ENCODE peak calls at places on chromosomes 1 and 21, in seven cellular contexts. U is heart right ventricle, F is HFF-Myc, Q is tibial artery, N is fibroblast of mammary gland, H is uterus, A is cardiac fibroblast. W is an unnamed sample.

GRCh38 chr1:78743626-78744025 is 94.0 kb downstream of the IFI44 start:
- DNase-seq in U (no peak), A (peak), F (peak), H (no peak), Q (no peak), N (peak), W (no peak)

GRCh38 chr1:229336345-229336744 is 6.5 kb downstream of the CCSAP start:
- DNase-seq in H (no peak), Q (no peak), F (no peak), A (no peak), N (no peak), U (no peak), W (no peak)

GRCh38 chr1:222948079-222948478 is 133.2 kb downstream of the DISP1 start:
- DNase-seq in A (peak), Q (no peak), F (no peak), N (peak), U (no peak), H (no peak), W (no peak)

GRCh38 chr1:91054780-91055481 is 33.1 kb upstream of the ZNF644 start:
- DNase-seq in A (no peak), H (no peak), U (no peak), F (no peak), N (no peak), Q (no peak), W (no peak)

GRCh38 chr1:108000620-108001105 is 35.7 kb upstream of the VAV3 start:
- DNase-seq in F (peak), H (peak), A (peak), U (peak), N (peak), Q (no peak), W (peak)

GRCh38 chr1:22710688-22711024 is at the start of gene EPHB2:
- DNase-seq in F (no peak), A (peak), Q (no peak), U (peak), N (peak), H (no peak), W (no peak)

GRCh38 chr1:20439282-20439681 is 46.7 kb downstream of the CAMK2N1 start:
- DNase-seq in A (peak), N (peak), Q (no peak), F (no peak), U (no peak), H (no peak), W (no peak)

GRCh38 chr1:248818505-248819374 is 7.0 kb downstream of the SH3BP5L start:
- DNase-seq in U (no peak), Q (no peak), H (no peak), N (no peak), A (no peak), F (no peak), W (no peak)

GRCh38 chr1:59077739-59078503 is 219.0 kb upstream of the FGGY start:
- DNase-seq in F (no peak), H (no peak), N (no peak), A (no peak), U (no peak), Q (no peak), W (no peak)

GRCh38 chr1:245648749-245649517 is 494.1 kb downstream of the KIF26B start:
- DNase-seq in H (no peak), N (no peak), F (no peak), A (no peak), U (no peak), Q (no peak), W (no peak)

GRCh38 chr1:8661185-8662110 is 156.0 kb downstream of the RERE start:
- DNase-seq in U (no peak), N (peak), Q (no peak), H (peak), A (peak), F (peak), W (peak)

GRCh38 chr1:175717610-175718195 is 25.7 kb downstream of the TNR start:
- DNase-seq in A (no peak), F (no peak), H (no peak), N (no peak), Q (no peak), U (no peak), W (no peak)

GRCh38 chr1:203075249-203076030 is 10.4 kb downstream of the MYOG start:
- DNase-seq in A (no peak), Q (no peak), N (no peak), U (no peak), F (no peak), H (no peak), W (no peak)

GRCh38 chr1:93581917-93582850 is 99.5 kb downstream of the BCAR3 start:
- DNase-seq in H (no peak), Q (no peak), N (no peak), F (no peak), U (no peak), A (no peak), W (no peak)

GRCh38 chr1:235917267-235917811 is 50.6 kb upstream of the LYST start:
- DNase-seq in U (no peak), H (peak), N (peak), Q (peak), A (peak), F (peak), W (peak)

GRCh38 chr1:203592728-203593127 is 33.9 kb upstream of the ATP2B4 start:
- DNase-seq in A (peak), N (peak), F (no peak), H (no peak), Q (no peak), U (no peak), W (no peak)

GRCh38 chr1:205172729-205173366 is 38.7 kb downstream of the DSTYK start:
- DNase-seq in A (peak), U (no peak), F (peak), N (peak), H (no peak), Q (no peak), W (peak)

GRCh38 chr1:8705104-8705503 is 112.3 kb downstream of the RERE start:
- DNase-seq in F (no peak), A (no peak), Q (no peak), H (no peak), U (no peak), N (no peak), W (no peak)

GRCh38 chr1:119959268-119959667 is 63.0 kb upstream of the ADAM30 start:
- DNase-seq in U (no peak), F (no peak), N (no peak), Q (no peak), A (no peak), H (no peak), W (no peak)

GRCh38 chr21:45130324-45130774 is 56.0 kb downstream of the ADARB1 start:
- DNase-seq in N (peak), A (peak), Q (peak), H (peak), U (no peak), F (peak), W (no peak)

GRCh38 chr1:61337471-61337870 is 255.1 kb downstream of the NFIA start:
- DNase-seq in U (no peak), H (no peak), Q (no peak), F (no peak), A (no peak), N (no peak), W (no peak)

GRCh38 chr1:245245021-245245667 is 90.4 kb downstream of the KIF26B start:
- DNase-seq in A (no peak), U (no peak), Q (no peak), N (no peak), F (no peak), H (no peak), W (no peak)

GRCh38 chr1:168084396-168085231 is 52.1 kb downstream of the GPR161 start:
- DNase-seq in A (peak), H (peak), Q (peak), F (no peak), U (peak), N (peak), W (no peak)

GRCh38 chr21:45380566-45380965 is 24.4 kb upstream of the COL18A1 start:
- DNase-seq in F (no peak), U (no peak), H (peak), Q (no peak), N (no peak), A (no peak), W (no peak)

GRCh38 chr21:46624050-46624449 is 11.4 kb upstream of the PRMT2 start:
- DNase-seq in F (no peak), H (no peak), A (no peak), Q (no peak), N (no peak), U (no peak), W (no peak)

GRCh38 chr21:45662623-45663015 is 19.1 kb downstream of the PCBP3 start:
- DNase-seq in N (no peak), Q (no peak), H (no peak), A (no peak), U (no peak), F (no peak), W (no peak)

GRCh38 chr1:114009393-114009792 is 30.1 kb downstream of the OLFML3 start:
- DNase-seq in F (no peak), N (peak), U (no peak), Q (no peak), A (peak), H (no peak), W (no peak)

GRCh38 chr1:95685091-95685490 is 451.1 kb downstream of the RWDD3 start:
- DNase-seq in H (no peak), A (no peak), F (no peak), U (no peak), Q (no peak), N (no peak), W (no peak)

GRCh38 chr1:47444578-47445465 is 7.0 kb downstream of the FOXD2 start:
- DNase-seq in H (no peak), U (peak), A (peak), F (no peak), Q (no peak), N (no peak), W (no peak)

GRCh38 chr1:107767156-107767582 is 197.8 kb downstream of the VAV3 start:
- DNase-seq in F (no peak), Q (no peak), H (no peak), U (no peak), A (no peak), N (no peak), W (no peak)

GRCh38 chr1:65147424-65148177 is 402 bp upstream of the AK4 start:
- DNase-seq in F (no peak), A (peak), Q (peak), U (peak), N (peak), H (peak), W (no peak)

GRCh38 chr21:31201548-31201947 is 142.5 kb downstream of the TIAM1 start:
- DNase-seq in N (peak), F (no peak), U (no peak), H (no peak), A (peak), Q (no peak), W (peak)

GRCh38 chr1:156090138-156090821 is 8.0 kb upstream of the MEX3A start:
- DNase-seq in N (no peak), H (no peak), Q (no peak), U (no peak), A (no peak), F (no peak), W (no peak)

GRCh38 chr21:40120944-40121575 is 253.8 kb downstream of the PCP4 start:
- DNase-seq in Q (no peak), U (no peak), N (peak), F (no peak), A (peak), H (no peak), W (no peak)

GRCh38 chr1:232273071-232273470 is 356.9 kb downstream of the SIPA1L2 start:
- DNase-seq in U (no peak), N (no peak), A (no peak), H (no peak), Q (no peak), F (no peak), W (no peak)

GRCh38 chr1:207243756-207244408 is 77.6 kb upstream of the CD55 start:
- DNase-seq in U (no peak), F (no peak), N (peak), A (peak), H (no peak), Q (no peak), W (no peak)

GRCh38 chr21:39313042-39313456 is 383 bp downstream of the BRWD1 start:
- DNase-seq in U (no peak), A (no peak), Q (peak), F (no peak), N (no peak), H (peak), W (no peak)

GRCh38 chr1:39411526-39411925 is 79.9 kb upstream of the BMP8A start:
- DNase-seq in Q (no peak), A (peak), H (no peak), F (no peak), U (no peak), N (no peak), W (no peak)

GRCh38 chr1:39413902-39414528 is 77.4 kb upstream of the BMP8A start:
- DNase-seq in H (no peak), N (no peak), F (no peak), A (no peak), U (no peak), Q (no peak), W (no peak)

GRCh38 chr1:39410915-39411436 is 80.5 kb upstream of the BMP8A start:
- DNase-seq in A (peak), F (peak), H (peak), U (peak), N (peak), Q (peak), W (peak)

GRCh38 chr1:39412892-39413291 is 78.5 kb upstream of the BMP8A start:
- DNase-seq in U (no peak), A (no peak), H (no peak), N (no peak), F (no peak), Q (no peak), W (no peak)

GRCh38 chr1:39412079-39412478 is 79.4 kb upstream of the BMP8A start:
- DNase-seq in F (no peak), U (no peak), A (no peak), Q (no peak), H (no peak), N (no peak), W (no peak)
- H3K4me3 ChIP-seq in F (peak), U (no peak), A (no peak), Q (no peak), H (no peak), N (peak), W (peak)

GRCh38 chr21:43956019-43956666 is 56.0 kb upstream of the TRAPPC10 start:
- DNase-seq in N (no peak), U (no peak), Q (no peak), A (no peak), H (no peak), F (no peak), W (no peak)

GRCh38 chr21:43957128-43957571 is 55.0 kb upstream of the TRAPPC10 start:
- DNase-seq in Q (no peak), H (no peak), F (no peak), U (no peak), N (no peak), A (no peak), W (no peak)

GRCh38 chr21:43957629-43958362 is 54.3 kb upstream of the TRAPPC10 start:
- DNase-seq in Q (no peak), U (no peak), A (no peak), H (no peak), F (no peak), N (no peak), W (no peak)

GRCh38 chr21:43954896-43955295 is 57.2 kb upstream of the TRAPPC10 start:
- DNase-seq in N (no peak), H (no peak), F (no peak), U (no peak), Q (peak), A (no peak), W (no peak)

DNA sequence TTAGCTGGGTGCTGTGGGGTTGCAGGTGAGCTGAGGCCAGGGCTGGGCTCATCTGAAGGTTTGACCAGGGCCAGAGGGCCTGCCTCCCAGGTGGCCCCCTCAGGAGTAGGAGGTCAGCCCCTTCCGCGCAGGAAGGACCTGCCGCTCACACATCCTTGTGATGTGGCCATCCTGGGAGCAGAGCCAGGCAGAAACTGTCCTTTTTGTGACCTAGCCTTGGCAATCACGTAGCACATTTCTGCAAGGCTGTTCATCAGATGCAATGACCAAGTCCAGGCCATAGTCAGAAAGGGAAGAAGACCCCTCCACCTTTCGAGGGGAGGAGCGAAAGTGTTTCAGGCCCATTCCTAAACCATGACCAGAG is 55.5 kb upstream of the TRAPPC10 start:
- DNase-seq in N (peak), H (no peak), F (no peak), A (peak), Q (no peak), U (no peak), W (no peak)
- H3K4me3 ChIP-seq in N (no peak), H (no peak), F (no peak), A (no peak), Q (no peak), U (no peak), W (no peak)

GRCh38 chr1:219188331-219188803 is 14.7 kb downstream of the LYPLAL1 start:
- DNase-seq in Q (no peak), N (peak), A (no peak), H (no peak), U (no peak), F (no peak), W (no peak)
- H3K4me3 ChIP-seq in Q (peak), N (no peak), A (no peak), H (no peak), U (no peak), F (no peak), W (no peak)

GRCh38 chr1:6600410-6601048 is 2.1 kb downstream of the KLHL21 start:
- DNase-seq in N (no peak), Q (no peak), H (no peak), A (peak), U (no peak), F (no peak), W (no peak)

GRCh38 chr1:6601049-6601864 is 1.4 kb downstream of the KLHL21 start:
- DNase-seq in U (peak), A (peak), F (peak), N (peak), Q (peak), H (peak), W (peak)

GRCh38 chr1:6597777-6598131 is 4.9 kb downstream of the KLHL21 start:
- DNase-seq in Q (no peak), U (no peak), A (no peak), F (no peak), H (no peak), N (no peak), W (no peak)

GRCh38 chr1:6596886-6597776 is 5.5 kb downstream of the KLHL21 start:
- DNase-seq in N (no peak), H (no peak), A (no peak), U (no peak), Q (no peak), F (no peak), W (no peak)

GRCh38 chr1:6599141-6599975 is 3.3 kb downstream of the KLHL21 start:
- DNase-seq in N (peak), A (no peak), Q (no peak), F (no peak), H (no peak), U (no peak), W (no peak)
- H3K4me3 ChIP-seq in N (peak), A (peak), Q (peak), F (peak), H (peak), U (peak), W (peak)

GRCh38 chr1:1783320-1783719 is 5.0 kb upstream of the NADK start:
- DNase-seq in Q (no peak), N (no peak), H (no peak), U (no peak), F (no peak), A (no peak), W (no peak)

GRCh38 chr1:1784933-1785332 is 6.7 kb upstream of the NADK start:
- DNase-seq in U (no peak), F (no peak), A (no peak), Q (no peak), H (no peak), N (no peak), W (no peak)

GRCh38 chr1:1780598-1781525 is 2.6 kb upstream of the NADK start:
- DNase-seq in H (no peak), A (no peak), Q (no peak), F (no peak), N (no peak), U (no peak), W (no peak)

GRCh38 chr1:1781526-1781903 is 3.2 kb upstream of the NADK start:
- DNase-seq in N (peak), U (no peak), Q (no peak), H (no peak), A (no peak), F (no peak), W (no peak)

GRCh38 chr1:1782399-1783221 is 4.3 kb upstream of the NADK start:
- DNase-seq in H (peak), A (peak), Q (peak), U (peak), F (no peak), N (peak), W (no peak)
- H3K4me3 ChIP-seq in H (no peak), A (no peak), Q (peak), U (no peak), F (no peak), N (no peak), W (peak)

DNA sequence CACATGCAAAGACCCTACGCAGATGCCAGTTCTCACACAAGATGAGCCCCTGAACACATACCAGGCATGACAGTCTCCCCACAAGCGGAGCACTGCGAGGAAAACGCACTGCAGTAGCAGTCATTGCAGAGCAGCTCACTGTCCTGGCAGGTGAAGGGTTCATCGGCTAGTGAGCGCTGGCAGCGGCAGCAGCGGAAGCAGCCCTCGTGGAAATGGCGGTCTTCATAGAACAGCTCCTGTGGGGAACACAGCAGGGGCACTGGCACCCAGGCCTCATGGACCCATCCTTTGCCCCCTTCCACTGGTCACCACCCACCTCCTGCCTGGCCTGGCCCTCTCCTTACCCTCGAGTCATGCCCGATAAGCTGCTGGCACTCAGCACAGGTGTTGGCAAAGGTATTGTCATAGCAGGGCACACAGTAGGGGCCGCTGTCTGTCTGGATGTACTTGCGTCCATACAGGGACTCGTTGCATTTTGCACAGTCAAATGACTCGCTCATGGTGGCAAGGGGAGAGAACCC is 6.3 kb downstream of the FHL3 start:
- DNase-seq in F (no peak), N (no peak), A (no peak), Q (peak), U (no peak), H (peak), W (no peak)
- H3K4me3 ChIP-seq in F (peak), N (no peak), A (no peak), Q (no peak), U (no peak), H (no peak), W (no peak)

GRCh38 chr1:221292652-221293051 is 413.4 kb downstream of the HLX start:
- DNase-seq in U (no peak), Q (no peak), F (no peak), A (no peak), H (no peak), N (no peak), W (no peak)
- H3K4me3 ChIP-seq in U (no peak), Q (no peak), F (no peak), A (no peak), H (no peak), N (no peak), W (no peak)

GRCh38 chr21:27045281-27045985 is 78.5 kb upstream of the ADAMTS5 start:
- DNase-seq in A (no peak), U (no peak), N (peak), H (peak), F (no peak), Q (no peak), W (no peak)
- H3K4me3 ChIP-seq in A (no peak), U (no peak), N (no peak), H (no peak), F (no peak), Q (no peak), W (no peak)

GRCh38 chr1:10708807-10709523 is 87.5 kb downstream of the CASZ1 start:
- DNase-seq in N (no peak), A (no peak), Q (no peak), F (no peak), H (no peak), U (no peak), W (no peak)
- H3K4me3 ChIP-seq in N (no peak), A (no peak), Q (no peak), F (no peak), H (no peak), U (no peak), W (no peak)

GRCh38 chr1:15950763-15951295 is 25.1 kb downstream of the ZBTB17 start:
- DNase-seq in N (peak), A (peak), U (no peak), H (peak), F (no peak), Q (peak), W (no peak)

GRCh38 chr1:15949453-15950245 is 26.3 kb downstream of the ZBTB17 start:
- DNase-seq in F (peak), Q (peak), H (peak), N (peak), A (peak), U (peak), W (peak)

GRCh38 chr1:15951341-15952153 is 24.4 kb downstream of the ZBTB17 start:
- DNase-seq in Q (peak), U (no peak), F (no peak), N (no peak), H (no peak), A (no peak), W (no peak)

GRCh38 chr1:15948600-15949452 is 27.1 kb downstream of the ZBTB17 start:
- DNase-seq in A (peak), H (peak), U (peak), F (peak), N (peak), Q (peak), W (peak)

GRCh38 chr1:15950302-15950701 is 25.6 kb downstream of the ZBTB17 start:
- DNase-seq in A (no peak), H (no peak), F (no peak), U (no peak), Q (no peak), N (no peak), W (no peak)
- H3K4me3 ChIP-seq in A (no peak), H (no peak), F (no peak), U (no peak), Q (peak), N (no peak), W (no peak)

W was measured in skeletal muscle cell.